ENCODE peak calls at places on chromosomes 4 and X, in eight cellular contexts. X is brain microvascular endothelial cell, U is lower lobe of right lung, S is thyroid gland, Z is heart right ventricle, W is Panc1, O is dorsolateral prefrontal cortex, Y is left ventricle myocardium inferior. I is an unnamed sample.

GRCh38 chrX:109928596-109929335 is 74.1 kb upstream of the TMEM164 start:
- DNase-seq in X (no peak), U (no peak), S (no peak), Z (no peak), W (no peak), O (no peak), Y (no peak), I (no peak)

GRCh38 chr4:139761461-139761860 is 95.8 kb downstream of the MGST2 start:
- DNase-seq in X (peak), U (no peak), S (no peak), Z (no peak), W (no peak), O (no peak), Y (no peak), I (no peak)

GRCh38 chr4:10584042-10584441 is 100.5 kb downstream of the CLNK start:
- DNase-seq in X (peak), U (no peak), S (peak), Z (peak), W (no peak), O (no peak), Y (no peak), I (peak)

GRCh38 chr4:38468491-38468890 is 195.5 kb upstream of the KLF3 start:
- DNase-seq in X (no peak), U (no peak), S (no peak), Z (no peak), W (no peak), O (no peak), Y (no peak), I (no peak)

GRCh38 chrX:12819231-12819630 is 28.0 kb downstream of the PRPS2 start:
- DNase-seq in X (no peak), U (no peak), S (no peak), Z (no peak), W (no peak), O (no peak), Y (no peak), I (no peak)

GRCh38 chr4:23368081-23368697 is 521.7 kb downstream of the PPARGC1A start:
- DNase-seq in X (no peak), U (no peak), S (peak), Z (peak), W (no peak), O (no peak), Y (no peak), I (no peak)

GRCh38 chr4:74531952-74532794 is 87.2 kb downstream of the AREG start:
- DNase-seq in X (peak), U (no peak), S (no peak), Z (no peak), W (peak), O (no peak), Y (no peak), I (peak)

GRCh38 chr4:169337510-169337909 is 66.8 kb upstream of the SH3RF1 start:
- DNase-seq in X (peak), U (no peak), S (no peak), Z (no peak), W (no peak), O (no peak), Y (no peak), I (peak)

GRCh38 chr4:185357733-185358440 is 37.8 kb downstream of the LRP2BP start:
- DNase-seq in X (no peak), U (no peak), S (no peak), Z (no peak), W (no peak), O (no peak), Y (no peak), I (no peak)

GRCh38 chr4:186840771-186841301 is 117.2 kb upstream of the FAT1 start:
- DNase-seq in X (no peak), U (no peak), S (no peak), Z (peak), W (peak), O (no peak), Y (no peak), I (no peak)

GRCh38 chrX:118770133-118770760 is 42.8 kb downstream of the IL13RA1 start:
- DNase-seq in X (no peak), U (no peak), S (no peak), Z (no peak), W (no peak), O (no peak), Y (no peak), I (no peak)

GRCh38 chr4:138673053-138673452 is 342.5 kb upstream of the NOCT start:
- DNase-seq in X (peak), U (no peak), S (no peak), Z (no peak), W (no peak), O (no peak), Y (no peak), I (no peak)

GRCh38 chr4:140044314-140044991 is 109.5 kb downstream of the MAML3 start:
- DNase-seq in X (no peak), U (no peak), S (no peak), Z (no peak), W (no peak), O (no peak), Y (no peak), I (no peak)

GRCh38 chr4:105025263-105026017 is 121.2 kb upstream of the TET2 start:
- DNase-seq in X (no peak), U (no peak), S (no peak), Z (no peak), W (no peak), O (no peak), Y (no peak), I (no peak)

GRCh38 chrX:30620980-30621716 is 32.1 kb upstream of the GK start:
- DNase-seq in X (peak), U (no peak), S (no peak), Z (peak), W (no peak), O (no peak), Y (no peak), I (peak)

GRCh38 chr4:40046311-40046980 is 10.2 kb upstream of the N4BP2 start:
- DNase-seq in X (peak), U (peak), S (peak), Z (peak), W (no peak), O (no peak), Y (no peak), I (peak)

GRCh38 chrX:7149421-7149820 is 1.5 kb upstream of the PUDP start:
- DNase-seq in X (no peak), U (no peak), S (no peak), Z (no peak), W (no peak), O (no peak), Y (no peak), I (no peak)

GRCh38 chr4:94208918-94209317 is 1.3 kb downstream of the SMARCAD1 start:
- DNase-seq in X (no peak), U (no peak), S (no peak), Z (no peak), W (no peak), O (no peak), Y (no peak), I (no peak)

GRCh38 chr4:72418458-72418857 is 150.6 kb downstream of the ADAMTS3 start:
- DNase-seq in X (peak), U (no peak), S (peak), Z (peak), W (no peak), O (no peak), Y (peak), I (peak)

GRCh38 chrX:25337841-25338240 is 322.1 kb upstream of the ARX start:
- DNase-seq in X (no peak), U (no peak), S (no peak), Z (no peak), W (no peak), O (no peak), Y (no peak), I (no peak)

GRCh38 chrX:25344191-25344936 is 328.6 kb upstream of the ARX start:
- DNase-seq in X (no peak), U (no peak), S (no peak), Z (no peak), W (no peak), O (no peak), Y (no peak), I (no peak)

GRCh38 chrX:25343060-25343459 is 327.3 kb upstream of the ARX start:
- DNase-seq in X (no peak), U (no peak), S (no peak), Z (no peak), W (no peak), O (no peak), Y (no peak), I (no peak)
- TF ChIP-seq CTCF in X (no peak), U (no peak), S (no peak), Z (no peak), W (no peak), O (no peak), Y (no peak), I (no peak)

GRCh38 chr4:163598028-163598427 is 103.5 kb downstream of the TMA16 start:
- DNase-seq in X (no peak), U (no peak), S (no peak), Z (no peak), W (no peak), O (no peak), Y (no peak), I (no peak)
- H3K27ac ChIP-seq in X (no peak), U (no peak), S (no peak), Z (no peak), W (no peak), O (no peak), Y (no peak), I (no peak)

DNA sequence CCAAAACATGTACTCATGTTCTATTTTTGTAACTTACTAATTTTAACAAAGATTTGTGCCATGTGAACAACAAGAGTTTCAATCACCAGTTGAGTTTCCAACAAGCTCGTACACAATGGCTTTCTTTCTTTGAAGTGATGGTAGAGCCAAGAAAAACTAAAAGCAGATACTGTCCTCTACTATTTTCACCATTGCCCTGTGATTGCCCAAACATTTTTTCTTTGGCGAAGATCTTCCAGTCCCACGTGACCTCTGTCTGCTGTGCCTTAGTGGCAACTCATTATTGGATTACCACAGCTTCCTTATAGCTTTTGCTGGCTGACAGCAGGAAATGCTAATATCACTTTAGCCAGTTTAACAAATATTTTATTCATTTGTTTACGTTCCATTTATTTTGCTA is 1147.1 kb downstream of the STIM2 start:
- DNase-seq in X (no peak), U (no peak), S (no peak), Z (no peak), W (no peak), O (no peak), Y (no peak), I (no peak)
- H3K4me3 ChIP-seq in X (no peak), U (no peak), S (no peak), Z (no peak), W (no peak), O (no peak), Y (no peak), I (no peak)

GRCh38 chr4:118684873-118685811 is at the start of gene METTL14:
- DNase-seq in X (peak), U (peak), S (peak), Z (peak), W (peak), O (peak), Y (peak), I (peak)
- TF ChIP-seq CTCF in X (peak), U (peak), S (no peak), Z (no peak), W (no peak), O (no peak), Y (peak), I (no peak)

DNA sequence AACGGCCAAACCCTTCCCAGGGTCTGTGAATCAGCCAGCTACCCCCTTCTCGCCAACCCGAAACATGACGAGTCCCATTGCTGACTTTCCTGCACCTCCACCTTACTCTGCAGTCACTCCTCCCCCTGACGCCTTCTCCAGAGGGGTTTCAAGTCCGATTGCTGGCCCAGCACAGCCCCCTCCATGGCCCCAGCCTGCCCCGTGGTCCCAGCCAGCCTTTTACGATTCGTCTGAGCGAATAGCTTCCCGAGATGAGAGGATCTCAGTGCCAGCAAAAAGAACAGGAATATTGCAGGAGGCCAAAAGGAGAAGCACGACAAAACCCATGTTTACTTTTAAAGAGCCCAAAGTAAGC is 105.1 kb upstream of the MYOZ2 start:
- DNase-seq in X (no peak), U (no peak), S (no peak), Z (no peak), W (no peak), O (no peak), Y (no peak), I (no peak)
- H3K27ac ChIP-seq in X (no peak), U (no peak), S (no peak), Z (no peak), W (no peak), O (no peak), Y (no peak), I (no peak)

DNA sequence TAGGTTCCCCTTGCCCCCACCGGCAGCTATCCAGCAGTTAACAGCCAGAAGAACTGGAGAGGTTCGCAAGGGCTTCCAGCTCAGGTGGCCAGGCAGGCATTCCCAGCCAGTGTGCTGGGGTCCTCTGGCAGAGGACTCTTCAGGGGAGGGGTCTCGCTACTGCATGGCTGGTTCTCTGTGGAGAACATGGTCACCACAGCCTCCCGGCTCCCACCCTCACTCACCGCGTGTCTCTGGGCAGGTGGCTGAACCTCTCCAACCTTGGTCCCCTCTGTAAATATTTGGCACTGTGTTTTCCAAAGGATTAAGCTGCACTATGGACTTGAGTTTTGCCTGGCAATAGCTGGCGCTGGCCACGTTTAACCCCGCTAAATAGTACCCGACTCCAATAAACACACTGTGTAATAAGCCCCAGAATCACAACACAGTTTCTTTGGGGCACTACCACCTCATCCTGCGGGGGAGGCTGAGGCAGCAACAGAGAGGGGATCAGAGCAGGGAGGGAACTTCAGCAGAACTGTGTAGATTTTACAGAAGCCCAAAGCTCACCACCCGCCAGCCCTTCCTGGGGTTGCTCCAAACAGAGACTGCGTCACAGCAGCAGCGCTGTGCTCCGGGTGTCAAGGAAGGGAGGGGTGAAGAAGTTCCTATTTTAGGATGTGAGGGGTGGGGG is 15.2 kb downstream of the BCOR start:
- DNase-seq in X (no peak), U (no peak), S (no peak), Z (no peak), W (no peak), O (no peak), Y (peak), I (no peak)
- H3K4me3 ChIP-seq in X (no peak), U (no peak), S (no peak), Z (no peak), W (no peak), O (no peak), Y (peak), I (no peak)

GRCh38 chrX:113741744-113742143 is 842.1 kb upstream of the HTR2C start:
- DNase-seq in X (no peak), U (no peak), S (no peak), Z (no peak), W (peak), O (no peak), Y (no peak), I (no peak)

GRCh38 chrX:113747274-113747973 is 836.5 kb upstream of the HTR2C start:
- DNase-seq in X (no peak), U (no peak), S (no peak), Z (no peak), W (no peak), O (no peak), Y (no peak), I (no peak)

GRCh38 chrX:113743069-113743468 is 840.8 kb upstream of the HTR2C start:
- DNase-seq in X (no peak), U (no peak), S (no peak), Z (no peak), W (no peak), O (no peak), Y (no peak), I (no peak)
- TF ChIP-seq CTCF in X (no peak), U (no peak), S (no peak), Z (no peak), W (no peak), O (no peak), Y (no peak), I (no peak)

DNA sequence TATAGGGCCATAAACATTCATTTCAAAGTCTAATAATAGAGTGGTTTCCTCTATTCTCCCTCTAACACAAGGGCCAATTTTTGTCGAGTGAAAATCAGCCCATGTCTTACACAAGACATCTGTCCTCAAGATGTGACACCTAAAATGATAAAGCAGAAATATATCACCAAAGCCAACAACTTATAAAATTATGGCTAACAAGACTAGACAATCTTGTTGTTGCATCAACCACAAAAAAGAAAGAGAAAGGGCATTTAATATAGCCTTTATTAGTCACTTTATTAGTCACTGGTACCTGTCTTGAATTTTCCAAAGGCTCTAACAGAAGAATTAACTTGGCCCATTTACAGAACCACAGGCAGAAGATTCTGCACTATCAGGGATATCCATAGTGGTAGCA is 161.6 kb downstream of the SMIM20 start:
- DNase-seq in X (no peak), U (no peak), S (no peak), Z (no peak), W (no peak), O (no peak), Y (no peak), I (no peak)
- H3K27ac ChIP-seq in X (no peak), U (peak), S (no peak), Z (peak), W (no peak), O (peak), Y (peak), I (no peak)

GRCh38 chr4:170700064-170700463 is 610.3 kb upstream of the AADAT start:
- DNase-seq in X (no peak), U (no peak), S (no peak), Z (no peak), W (no peak), O (no peak), Y (no peak), I (no peak)

GRCh38 chr4:170698334-170698733 is 608.6 kb upstream of the AADAT start:
- DNase-seq in X (no peak), U (no peak), S (no peak), Z (no peak), W (no peak), O (no peak), Y (no peak), I (no peak)

GRCh38 chr4:170697045-170697444 is 607.3 kb upstream of the AADAT start:
- DNase-seq in X (no peak), U (no peak), S (no peak), Z (no peak), W (no peak), O (no peak), Y (no peak), I (no peak)

GRCh38 chr4:170697845-170698244 is 608.1 kb upstream of the AADAT start:
- DNase-seq in X (no peak), U (no peak), S (no peak), Z (no peak), W (no peak), O (no peak), Y (no peak), I (no peak)
- H3K4me3 ChIP-seq in X (no peak), U (no peak), S (no peak), Z (no peak), W (no peak), O (no peak), Y (no peak), I (no peak)